ENCODE peak calls at places on chromosomes 7 and 10, in eight cellular contexts. W, U, X, C, Q, I, D and B are unnamed samples.

GRCh38 chr7:1418505-1419309 is 40.6 kb downstream of the MICALL2 start:
- DNase-seq in W (no peak), U (no peak), X (peak), C (peak), Q (peak), I (no peak), D (peak), B (no peak)

GRCh38 chr10:126042354-126042753 is 146.0 kb downstream of the FANK1 start:
- DNase-seq in W (peak), U (no peak), X (no peak), C (no peak), Q (no peak), I (peak), D (no peak), B (peak)

GRCh38 chr10:80473692-80474596 is 19.8 kb downstream of the TSPAN14 start:
- DNase-seq in W (peak), U (no peak), X (peak), C (no peak), Q (peak), I (peak), D (no peak), B (peak)

GRCh38 chr10:266974-267425 is 131.7 kb downstream of the ZMYND11 start:
- DNase-seq in W (no peak), U (no peak), X (peak), C (peak), Q (peak), I (peak), D (no peak), B (no peak)

GRCh38 chr7:26681819-26682418 is 182.5 kb downstream of the SKAP2 start:
- DNase-seq in W (peak), U (no peak), X (peak), C (peak), Q (peak), I (peak), D (no peak), B (peak)

GRCh38 chr7:74475243-74475986 is 21.7 kb downstream of the GTF2IRD1 start:
- DNase-seq in W (peak), U (peak), X (no peak), C (no peak), Q (no peak), I (no peak), D (no peak), B (no peak)

GRCh38 chr7:157819517-157819807 is 482.7 kb downstream of the DNAJB6 start:
- DNase-seq in W (no peak), U (no peak), X (no peak), C (no peak), Q (no peak), I (no peak), D (no peak), B (no peak)

GRCh38 chr7:151405056-151405455 is 4.8 kb downstream of the WDR86 start:
- DNase-seq in W (no peak), U (no peak), X (no peak), C (no peak), Q (no peak), I (no peak), D (no peak), B (no peak)

GRCh38 chr7:40760997-40761396 is 626.2 kb downstream of the SUGCT start:
- DNase-seq in W (peak), U (no peak), X (no peak), C (no peak), Q (no peak), I (no peak), D (no peak), B (no peak)

GRCh38 chr7:140621326-140622035 is 19.1 kb downstream of the DENND2A start:
- DNase-seq in W (peak), U (no peak), X (peak), C (no peak), Q (peak), I (peak), D (no peak), B (no peak)

GRCh38 chr7:51251292-51251691 is 65.3 kb downstream of the COBL start:
- DNase-seq in W (peak), U (no peak), X (no peak), C (no peak), Q (no peak), I (peak), D (no peak), B (no peak)

GRCh38 chr7:94907026-94907419 is 371 bp upstream of the PPP1R9A start:
- DNase-seq in W (no peak), U (no peak), X (no peak), C (no peak), Q (no peak), I (no peak), D (no peak), B (no peak)

GRCh38 chr7:100191775-100192174 is 14.1 kb downstream of the STAG3 start:
- DNase-seq in W (no peak), U (no peak), X (peak), C (peak), Q (no peak), I (peak), D (no peak), B (no peak)

GRCh38 chr10:23171232-23171876 is 20.8 kb upstream of the PTF1A start:
- DNase-seq in W (peak), U (no peak), X (peak), C (peak), Q (peak), I (peak), D (peak), B (no peak)

GRCh38 chr10:120931423-120931822 is 80.3 kb downstream of the WDR11 start:
- DNase-seq in W (no peak), U (no peak), X (no peak), C (no peak), Q (no peak), I (no peak), D (no peak), B (no peak)

GRCh38 chr7:26709210-26709990 is 155.0 kb downstream of the SKAP2 start:
- DNase-seq in W (peak), U (no peak), X (no peak), C (no peak), Q (no peak), I (peak), D (no peak), B (no peak)

GRCh38 chr7:6092953-6093354 is 61.8 kb downstream of the ANKRD61 start:
- DNase-seq in W (no peak), U (no peak), X (peak), C (no peak), Q (no peak), I (no peak), D (no peak), B (no peak)

GRCh38 chr7:113710310-113711106 is 208.3 kb downstream of the PPP1R3A start:
- DNase-seq in W (peak), U (peak), X (peak), C (peak), Q (peak), I (peak), D (peak), B (peak)

GRCh38 chr7:130595986-130596385 is 72.6 kb downstream of the COPG2 start:
- DNase-seq in W (peak), U (no peak), X (peak), C (peak), Q (peak), I (no peak), D (no peak), B (no peak)

GRCh38 chr10:123786896-123787295 is 104.7 kb downstream of the CPXM2 start:
- DNase-seq in W (no peak), U (peak), X (no peak), C (no peak), Q (no peak), I (no peak), D (no peak), B (no peak)

GRCh38 chr10:95480102-95480900 is 80.9 kb downstream of the SORBS1 start:
- DNase-seq in W (no peak), U (no peak), X (no peak), C (peak), Q (no peak), I (no peak), D (no peak), B (no peak)

GRCh38 chr10:4177826-4178225 is 392.8 kb upstream of the KLF6 start:
- DNase-seq in W (no peak), U (no peak), X (no peak), C (no peak), Q (no peak), I (no peak), D (no peak), B (no peak)

GRCh38 chr10:12971001-12971788 is 30.3 kb downstream of the CCDC3 start:
- DNase-seq in W (no peak), U (no peak), X (no peak), C (no peak), Q (no peak), I (no peak), D (no peak), B (no peak)